ENCODE peak calls at places on chromosomes 1 and 21, in eight cellular contexts. D, G, M, R, A, H, L and O are unnamed samples. For H3K4me1 and H3K9me3, the result is how much of the 10 kb centered on the place peaks cover.

GRCh38 chr1:100896481-100896982 is 642 bp downstream of the SLC30A7 start:
- DNase-seq in D (peak), G (no peak), M (peak), R (peak), A (peak), H (peak), L (peak), O (peak)

GRCh38 chr1:156387899-156388813 is 19.1 kb downstream of the RHBG start:
- DNase-seq in D (no peak), G (no peak), M (no peak), R (no peak), A (no peak), H (no peak), L (peak), O (peak)

GRCh38 chr1:36232212-36233031 is 8.2 kb downstream of the THRAP3 start:
- DNase-seq in D (no peak), G (no peak), M (no peak), R (no peak), A (no peak), H (no peak), L (no peak), O (no peak)

GRCh38 chr1:223726380-223727001 is 14.2 kb downstream of the CAPN2 start:
- DNase-seq in D (peak), G (peak), M (peak), R (peak), A (peak), H (peak), L (peak), O (no peak)

GRCh38 chr21:28099296-28099695 is 893.4 kb downstream of the LTN1 start:
- DNase-seq in D (peak), G (peak), M (peak), R (peak), A (peak), H (no peak), L (no peak), O (no peak)

GRCh38 chr1:201890806-201891450 is 2.2 kb downstream of the SHISA4 start:
- DNase-seq in D (no peak), G (no peak), M (no peak), R (no peak), A (no peak), H (no peak), L (no peak), O (no peak)

GRCh38 chr1:212568978-212569537 is 39.5 kb upstream of the ATF3 start:
- DNase-seq in D (no peak), G (no peak), M (no peak), R (no peak), A (no peak), H (no peak), L (no peak), O (no peak)

GRCh38 chr1:28519946-28520725 is 14.3 kb downstream of the RCC1 start:
- DNase-seq in D (no peak), G (no peak), M (peak), R (no peak), A (no peak), H (no peak), L (no peak), O (no peak)

GRCh38 chr21:32089771-32090170 is 189.1 kb downstream of the MIS18A start:
- DNase-seq in D (no peak), G (no peak), M (no peak), R (no peak), A (no peak), H (no peak), L (no peak), O (no peak)

GRCh38 chr1:29123871-29124365 is at the start of gene TMEM200B:
- DNase-seq in D (peak), G (no peak), M (no peak), R (no peak), A (no peak), H (peak), L (no peak), O (peak)

GRCh38 chr1:150024156-150024555 is 13.6 kb upstream of the OTUD7B start:
- DNase-seq in D (no peak), G (no peak), M (no peak), R (no peak), A (no peak), H (no peak), L (no peak), O (no peak)

GRCh38 chr1:150022357-150022756 is 11.8 kb upstream of the OTUD7B start:
- DNase-seq in D (no peak), G (no peak), M (peak), R (no peak), A (no peak), H (no peak), L (no peak), O (no peak)

DNA sequence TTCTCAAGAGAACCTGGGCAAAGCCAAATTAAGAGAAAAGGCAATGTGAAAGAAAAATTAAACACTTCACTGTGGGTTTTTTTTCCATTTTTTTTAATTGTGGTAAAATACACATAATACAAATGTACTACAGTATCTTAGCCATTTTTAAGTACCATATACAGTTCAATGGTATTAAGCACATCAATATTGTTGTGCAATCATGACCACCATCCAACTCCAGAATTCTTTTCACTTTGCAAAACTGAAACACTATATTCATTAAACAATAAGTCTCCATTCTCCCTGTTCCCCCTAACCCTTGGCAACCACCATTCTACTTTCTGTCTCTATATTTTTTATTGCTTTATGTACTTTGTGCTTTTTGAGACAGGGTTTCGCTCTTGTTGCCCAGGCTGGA is 17.8 kb upstream of the OTUD7B start:
- DNase-seq in D (no peak), G (no peak), M (no peak), R (no peak), A (no peak), H (no peak), L (no peak), O (no peak)
- H3K4me3 ChIP-seq in D (no peak), G (no peak), M (no peak), R (no peak), A (no peak), H (no peak), L (no peak), O (no peak)

GRCh38 chr1:13836136-13836535 is 136.1 kb downstream of the PRDM2 start:
- DNase-seq in D (no peak), G (no peak), M (no peak), R (no peak), A (no peak), H (no peak), L (no peak), O (no peak)
- H3K4me1 ChIP-seq in D (under half), G (under half), M (under half), R (under half), A (under half), H (under half), L (under half), O (under half)

GRCh38 chr1:5753431-5754078 is 238.7 kb downstream of the NPHP4 start:
- DNase-seq in D (no peak), G (no peak), M (no peak), R (no peak), A (no peak), H (no peak), L (no peak), O (no peak)
- H3K9me3 ChIP-seq in D (under half), G (under half), M (under half), R (under half), A (under half), H (under half), L (under half), O (under half)

DNA sequence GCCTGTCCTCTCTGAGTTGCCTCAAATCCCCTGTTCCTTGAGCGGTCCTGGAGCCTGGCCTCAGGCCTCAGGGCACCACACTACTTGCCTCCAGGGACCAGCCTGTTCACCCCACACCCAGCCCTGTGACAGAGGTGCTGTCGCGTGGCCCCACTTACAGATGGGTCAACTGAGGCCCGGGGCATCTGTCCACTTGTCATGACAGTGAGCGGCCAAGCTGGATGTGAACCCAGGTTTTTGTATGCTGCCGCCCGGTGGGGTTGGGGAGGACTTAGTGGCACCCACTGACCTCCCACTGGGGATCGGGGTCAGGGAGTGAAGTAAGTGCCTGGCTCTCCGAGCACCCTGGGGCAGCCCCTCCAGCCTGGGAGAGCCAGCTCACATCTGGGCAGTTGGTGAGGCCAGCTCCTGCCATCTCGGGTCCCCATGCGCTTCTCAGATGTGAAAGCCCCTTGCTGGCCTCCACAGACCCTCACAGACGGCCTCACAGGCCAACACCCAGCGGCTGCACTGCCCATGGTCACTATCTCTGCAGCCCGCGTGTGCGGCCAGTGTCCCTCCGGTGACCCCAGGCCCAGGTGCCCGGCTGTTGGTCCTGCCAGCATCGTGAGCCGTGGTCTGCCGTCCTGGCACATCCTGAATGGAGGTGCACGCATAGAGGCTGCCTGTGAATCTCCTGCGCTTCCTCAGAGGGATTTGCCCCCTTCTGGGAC is 9.3 kb upstream of the FAAP20 start:
- DNase-seq in D (peak), G (no peak), M (no peak), R (no peak), A (no peak), H (no peak), L (no peak), O (no peak)
- H3K4me3 ChIP-seq in D (peak), G (peak), M (no peak), R (peak), A (peak), H (no peak), L (peak), O (peak)

GRCh38 chr1:41482906-41483895 is 1.3 kb downstream of the EDN2 start:
- DNase-seq in D (no peak), G (peak), M (no peak), R (no peak), A (no peak), H (no peak), L (no peak), O (no peak)
- H3K4me1 ChIP-seq in D (under half), G (half or more), M (half or more), R (under half), A (under half), H (under half), L (under half), O (under half)

GRCh38 chr1:159023723-159024122 is 14.0 kb downstream of the IFI16 start:
- DNase-seq in D (no peak), G (no peak), M (no peak), R (no peak), A (no peak), H (no peak), L (no peak), O (no peak)
- H3K9me3 ChIP-seq in D (under half), G (under half), M (under half), R (under half), A (under half), H (under half), L (under half), O (under half)